ENCODE peak calls at places on chromosomes 1 and 21, in five cellular contexts. O, M, W, V and A are unnamed samples.

GRCh38 chr1:215631489-215631888 is 64.4 kb downstream of the KCTD3 start:
- DNase-seq in O (no peak), M (no peak), W (no peak), V (no peak), A (peak)

GRCh38 chr1:111672338-111672737 is 52.7 kb downstream of the RAP1A start:
- DNase-seq in O (no peak), M (no peak), W (no peak), V (no peak), A (no peak)

GRCh38 chr1:232937741-232938375 is 12.6 kb upstream of the NTPCR start:
- DNase-seq in O (no peak), M (no peak), W (no peak), V (no peak), A (no peak)

GRCh38 chr1:183101841-183102276 is 78.6 kb downstream of the LAMC1 start:
- DNase-seq in O (peak), M (no peak), W (no peak), V (no peak), A (no peak)

GRCh38 chr1:70963374-70963773 is 84.2 kb downstream of the PTGER3 start:
- DNase-seq in O (no peak), M (no peak), W (no peak), V (no peak), A (no peak)

GRCh38 chr21:33411949-33412430 is 8.8 kb downstream of the IFNGR2 start:
- DNase-seq in O (no peak), M (no peak), W (no peak), V (no peak), A (no peak)

GRCh38 chr1:41891403-41891896 is 27.3 kb downstream of the HIVEP3 start:
- DNase-seq in O (no peak), M (no peak), W (peak), V (peak), A (peak)

GRCh38 chr1:3533051-3534048 is 78.0 kb downstream of the MEGF6 start:
- DNase-seq in O (no peak), M (no peak), W (no peak), V (no peak), A (no peak)

GRCh38 chr1:16139473-16139962 is 16.4 kb downstream of the EPHA2 start:
- DNase-seq in O (no peak), M (no peak), W (no peak), V (no peak), A (no peak)

GRCh38 chr1:206766251-206766856 is 4.2 kb upstream of the IL19 start:
- DNase-seq in O (peak), M (no peak), W (peak), V (peak), A (no peak)

GRCh38 chr21:37225440-37225839 is 41.7 kb downstream of the VPS26C start:
- DNase-seq in O (no peak), M (no peak), W (peak), V (peak), A (no peak)

GRCh38 chr1:246153796-246154212 is 353.3 kb downstream of the SMYD3 start:
- DNase-seq in O (no peak), M (no peak), W (no peak), V (no peak), A (no peak)

GRCh38 chr1:84851839-84852238 is 41.2 kb downstream of the LPAR3 start:
- DNase-seq in O (no peak), M (no peak), W (no peak), V (no peak), A (no peak)

GRCh38 chr21:22174746-22175145 is 1176.5 kb downstream of the NCAM2 start:
- DNase-seq in O (no peak), M (no peak), W (no peak), V (no peak), A (no peak)

GRCh38 chr1:29269356-29269755 is 33.0 kb downstream of the PTPRU start:
- DNase-seq in O (no peak), M (no peak), W (no peak), V (no peak), A (no peak)

GRCh38 chr1:15994081-15994480 is 10.0 kb upstream of the SRARP start:
- DNase-seq in O (no peak), M (no peak), W (no peak), V (no peak), A (no peak)

GRCh38 chr1:41109316-41110263 is 88.1 kb upstream of the SLFNL1 start:
- DNase-seq in O (peak), M (no peak), W (no peak), V (no peak), A (no peak)

GRCh38 chr1:21337010-21337437 is 46.8 kb upstream of the ECE1 start:
- DNase-seq in O (no peak), M (no peak), W (no peak), V (no peak), A (no peak)

GRCh38 chr21:39094847-39095525 is 88.3 kb downstream of the PSMG1 start:
- DNase-seq in O (no peak), M (no peak), W (no peak), V (no peak), A (no peak)